ENCODE peak calls at places on chromosomes 13 and 19, in four cellular contexts. K is neural crest cell, A is RWPE1, Y is AG04450. I is an unnamed sample.

GRCh38 chr13:35388456-35388855 is 88.0 kb downstream of the MAB21L1 start:
- DNase-seq in K (no peak), A (no peak), Y (no peak), I (no peak)

GRCh38 chr19:13956365-13956744 is 4.0 kb downstream of the DCAF15 start:
- DNase-seq in K (no peak), A (no peak), Y (no peak), I (no peak)

GRCh38 chr19:38839816-38840582 is 8.4 kb upstream of the ECH1 start:
- DNase-seq in K (no peak), A (no peak), Y (no peak), I (no peak)

GRCh38 chr13:47603365-47603764 is 397.7 kb downstream of the SUCLA2 start:
- DNase-seq in K (no peak), A (no peak), Y (no peak), I (no peak)

GRCh38 chr13:97953376-97953970 is at the start of gene IPO5:
- DNase-seq in K (no peak), A (no peak), Y (no peak), I (no peak)

GRCh38 chr13:59963827-59964226 is 199.9 kb downstream of the DIAPH3 start:
- DNase-seq in K (no peak), A (no peak), Y (no peak), I (no peak)

GRCh38 chr13:39406688-39407087 is 196.3 kb downstream of the LHFPL6 start:
- DNase-seq in K (no peak), A (peak; percentile 24), Y (no peak), I (no peak)

GRCh38 chr13:100434010-100434763 is 154.4 kb downstream of the GGACT start:
- DNase-seq in K (no peak), A (peak; percentile 16), Y (no peak), I (no peak)

GRCh38 chr19:13505761-13506549 is at the start of gene CACNA1A:
- DNase-seq in K (peak; percentile 23), A (no peak), Y (no peak), I (no peak)

GRCh38 chr19:54436031-54436523 is 12.9 kb upstream of the LENG8 start:
- DNase-seq in K (no peak), A (no peak), Y (no peak), I (no peak)

GRCh38 chr19:35641515-35642151 is at the start of gene ETV2:
- DNase-seq in K (peak; percentile 18), A (no peak), Y (no peak), I (no peak)

GRCh38 chr19:33879818-33880575 is 83.3 kb downstream of the KCTD15 start:
- DNase-seq in K (peak; percentile 29), A (no peak), Y (no peak), I (no peak)

GRCh38 chr19:17248011-17248776 is 2.5 kb upstream of the NR2F6 start:
- DNase-seq in K (peak; percentile 63), A (peak; percentile 67), Y (no peak), I (no peak)

DNA sequence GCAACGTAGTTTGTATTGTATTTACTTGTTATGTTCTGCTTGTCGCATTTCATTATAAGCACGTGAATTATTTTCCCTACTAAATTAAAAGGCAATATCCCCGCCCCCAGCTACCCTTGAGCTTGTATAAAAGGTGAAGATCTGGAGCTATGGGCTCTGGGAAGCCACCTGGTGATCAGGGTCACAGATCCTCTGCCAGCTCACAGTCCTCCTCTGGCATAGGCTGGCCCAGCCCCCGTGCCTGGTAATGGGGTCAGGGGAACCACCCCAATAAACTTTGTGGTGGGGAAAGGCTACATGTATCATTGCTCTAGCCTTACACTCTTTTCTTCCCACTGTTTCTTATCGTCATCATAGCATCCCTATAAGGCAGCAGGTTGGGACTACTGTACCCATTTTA is 190.2 kb upstream of the TSHZ3 start:
- DNase-seq in K (no peak), A (no peak), Y (no peak), I (no peak)
- TF ChIP-seq CTCF in K (no peak), A (no peak), Y (no peak), I (no peak)

DNA sequence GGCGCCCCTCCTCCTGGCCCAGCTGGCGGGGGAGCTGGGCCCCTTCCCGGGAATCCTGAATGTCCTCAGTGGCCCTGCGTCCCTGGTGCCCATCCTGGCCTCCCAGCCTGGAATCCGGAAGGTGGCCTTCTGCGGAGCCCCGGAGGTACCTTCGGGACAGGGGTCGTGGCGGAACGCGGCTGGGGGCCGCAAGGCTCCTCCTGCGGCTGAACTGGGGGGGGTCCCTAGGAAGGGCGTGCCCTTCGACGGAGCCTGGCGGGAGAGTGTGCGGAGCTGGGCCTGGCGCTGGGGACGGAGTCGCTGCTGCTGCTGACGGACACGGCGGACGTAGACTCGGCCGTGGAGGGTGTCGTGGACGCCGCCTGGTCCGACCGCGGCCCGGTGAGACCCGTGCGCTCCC is 8.6 kb downstream of the ALDH16A1 start:
- DNase-seq in K (no peak), A (no peak), Y (no peak), I (no peak)
- TF ChIP-seq CTCF in K (no peak), A (no peak), Y (no peak), I (no peak)

GRCh38 chr13:42280537-42280936 is 8.6 kb downstream of the AKAP11 start:
- DNase-seq in K (no peak), A (no peak), Y (no peak), I (no peak)
- TF ChIP-seq CTCF in K (no peak), A (no peak), Y (no peak), I (no peak)

DNA sequence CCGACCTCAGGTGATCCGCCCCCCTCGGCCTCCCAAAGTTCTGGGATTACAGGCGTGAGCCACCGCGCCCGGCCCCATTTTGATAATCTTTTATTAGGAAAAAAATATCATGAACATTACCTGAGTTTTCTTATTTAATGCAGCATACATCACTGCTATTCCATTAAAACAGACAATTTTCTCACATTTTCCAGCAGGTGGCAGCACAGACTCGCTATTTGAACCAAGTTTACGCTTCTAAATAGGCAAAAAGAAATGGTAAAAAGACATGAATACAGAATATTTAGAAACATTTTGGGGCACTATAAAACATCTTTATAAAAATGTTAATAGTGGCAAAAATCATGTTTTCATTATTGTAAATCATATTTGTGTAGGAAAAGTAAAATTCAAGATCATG is 903.1 kb downstream of the SLITRK6 start:
- DNase-seq in K (peak; percentile 67), A (peak; percentile 13), Y (peak; percentile 43), I (no peak)
- TF ChIP-seq CTCF in K (peak; percentile 83), A (peak; percentile 68), Y (peak; percentile 61), I (peak; percentile 85)

DNA sequence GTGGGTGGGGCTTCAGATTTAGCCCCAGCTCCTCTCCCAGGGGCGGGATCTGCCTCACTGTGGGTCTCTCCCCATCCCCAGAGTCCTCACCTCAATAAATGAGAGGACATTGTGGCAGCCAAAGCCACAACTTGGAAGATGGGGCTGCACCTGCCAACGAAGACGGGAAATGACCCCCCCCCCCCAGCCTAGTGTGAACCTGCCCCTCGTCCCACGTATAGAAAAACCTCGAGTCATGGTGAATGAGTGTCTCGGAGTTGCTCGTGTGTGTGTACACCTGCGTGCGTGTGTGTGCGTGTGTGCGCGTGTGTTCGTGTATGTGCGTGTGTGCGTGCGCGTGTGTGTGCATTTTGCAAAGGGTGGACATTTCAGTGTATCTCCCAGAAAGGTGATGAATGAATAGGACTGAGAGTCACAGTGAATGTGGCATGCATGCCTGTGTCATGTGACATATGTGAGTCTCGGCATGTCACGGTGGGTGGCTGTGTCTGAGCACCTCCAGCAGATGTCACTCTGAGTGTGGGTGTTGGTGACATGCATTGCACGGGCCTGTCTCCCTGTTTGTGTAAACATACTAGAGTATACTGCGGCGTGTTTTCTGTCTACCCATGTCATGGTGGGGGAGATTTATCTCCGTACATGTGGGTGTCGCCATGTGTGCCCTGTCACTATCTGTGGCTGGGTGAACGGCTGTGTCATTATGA is 1.5 kb upstream of the TRAPPC5 start:
- DNase-seq in K (no peak), A (no peak), Y (no peak), I (no peak)
- TF ChIP-seq CTCF in K (no peak), A (peak; percentile 11), Y (no peak), I (no peak)

GRCh38 chr19:11698231-11698630 is 40.5 kb downstream of the ZNF823 start:
- DNase-seq in K (no peak), A (no peak), Y (no peak), I (no peak)

GRCh38 chr19:11692127-11692790 is 46.5 kb downstream of the ZNF823 start:
- DNase-seq in K (no peak), A (no peak), Y (no peak), I (no peak)

GRCh38 chr19:11694533-11695439 is 44.0 kb downstream of the ZNF823 start:
- DNase-seq in K (peak; percentile 99), A (peak; percentile 98), Y (peak; percentile 70), I (peak; percentile 97)

GRCh38 chr19:11697284-11697855 is 41.4 kb downstream of the ZNF823 start:
- DNase-seq in K (no peak), A (no peak), Y (no peak), I (no peak)

GRCh38 chr19:11693505-11694499 is 44.9 kb downstream of the ZNF823 start:
- DNase-seq in K (no peak), A (peak; percentile 57), Y (no peak), I (no peak)
- TF ChIP-seq CTCF in K (no peak), A (no peak), Y (no peak), I (no peak)

DNA sequence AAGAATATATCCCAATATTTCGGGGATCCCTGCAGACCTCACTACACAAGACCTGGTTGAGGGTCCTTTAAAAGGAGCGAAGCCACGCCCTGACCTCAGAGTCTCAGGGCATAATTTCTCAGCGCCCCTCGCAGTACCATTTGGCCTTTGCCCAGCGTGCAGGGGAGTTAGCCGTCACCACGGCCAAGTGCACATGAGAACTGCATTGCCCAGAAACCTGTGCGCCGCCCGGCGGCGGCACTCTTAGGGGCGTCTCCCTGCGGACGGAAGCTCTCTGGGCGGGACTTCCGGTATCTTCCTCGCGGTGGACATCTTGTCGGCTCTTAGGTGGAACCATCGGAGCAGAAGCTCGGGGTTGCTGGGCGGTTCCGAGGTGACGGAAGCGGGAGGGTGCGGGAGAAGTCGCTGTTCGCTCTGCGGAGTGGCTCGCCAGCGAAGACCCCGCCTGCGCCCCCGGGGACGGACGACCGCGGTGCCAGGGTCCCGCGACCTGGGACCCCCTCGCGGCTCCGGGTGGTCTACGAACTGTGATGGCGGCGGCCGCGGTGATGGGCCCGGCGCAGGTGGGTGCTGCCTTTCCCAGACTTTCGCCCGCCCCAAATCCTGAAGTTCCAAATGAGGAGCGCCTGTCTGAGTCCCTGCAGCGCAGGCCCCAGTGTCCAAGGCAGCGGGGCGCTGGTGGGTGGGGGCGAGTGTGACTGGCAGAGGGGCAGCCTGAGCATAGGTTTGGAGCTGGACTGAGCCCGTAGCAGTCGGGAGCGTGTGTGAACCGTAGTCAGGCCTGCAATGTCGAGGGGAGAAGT is at the start of gene ZNF134:
- DNase-seq in K (peak; percentile 87), A (peak; percentile 84), Y (peak; percentile 72), I (peak; percentile 94)
- TF ChIP-seq CTCF in K (no peak), A (no peak), Y (peak; percentile 41), I (peak; percentile 20)

GRCh38 chr13:61954092-61954491 is 538.4 kb upstream of the PCDH20 start:
- DNase-seq in K (no peak), A (peak; percentile 9), Y (no peak), I (no peak)
- TF ChIP-seq CTCF in K (peak; percentile 68), A (peak; percentile 41), Y (no peak), I (peak; percentile 77)

GRCh38 chr13:90420683-90421082 is 926.8 kb upstream of the MIR17HG start:
- DNase-seq in K (no peak), A (no peak), Y (no peak), I (no peak)
- TF ChIP-seq CTCF in K (no peak), A (no peak), Y (peak; percentile 27), I (no peak)